ENCODE peak calls at places on chromosomes 11 and 22, in five cellular contexts. One of them, this sample, is unnamed.

GRCh38 chr22:39360674-39361413 is 11.1 kb downstream of the SYNGR1 start:
- DNase-seq in prostate gland: peak; percentile 42
- DNase-seq in A549: peak; percentile 29
- DNase-seq in adrenal gland: no peak
- DNase-seq in right lobe of liver: no peak
- DNase-seq in this sample: no peak

GRCh38 chr11:13009921-13010736 is 1.0 kb downstream of the RASSF10 start:
- DNase-seq in prostate gland: no peak
- DNase-seq in A549: peak; percentile 53
- DNase-seq in adrenal gland: no peak
- DNase-seq in right lobe of liver: peak; percentile 82
- DNase-seq in this sample: no peak

GRCh38 chr11:9663699-9664275 is at the start of gene SWAP70:
- DNase-seq in prostate gland: peak; percentile 88
- DNase-seq in A549: peak; percentile 91
- DNase-seq in adrenal gland: peak; percentile 89
- DNase-seq in right lobe of liver: peak; percentile 90
- DNase-seq in this sample: peak; percentile 91

GRCh38 chr11:21343204-21343603 is 673.8 kb downstream of the NELL1 start:
- DNase-seq in prostate gland: no peak
- DNase-seq in A549: no peak
- DNase-seq in adrenal gland: no peak
- DNase-seq in right lobe of liver: no peak
- DNase-seq in this sample: no peak

GRCh38 chr11:67457453-67457852 is 2.3 kb downstream of the CABP4 start:
- DNase-seq in prostate gland: no peak
- DNase-seq in A549: no peak
- DNase-seq in adrenal gland: peak; percentile 15
- DNase-seq in right lobe of liver: no peak
- DNase-seq in this sample: no peak

GRCh38 chr22:25492950-25493790 is 71.3 kb upstream of the GRK3 start:
- DNase-seq in prostate gland: no peak
- DNase-seq in A549: no peak
- DNase-seq in adrenal gland: no peak
- DNase-seq in right lobe of liver: no peak
- DNase-seq in this sample: no peak

GRCh38 chr11:85823816-85824215 is 12.9 kb upstream of the SYTL2 start:
- DNase-seq in prostate gland: no peak
- DNase-seq in A549: no peak
- DNase-seq in adrenal gland: no peak
- DNase-seq in right lobe of liver: no peak
- DNase-seq in this sample: no peak

GRCh38 chr11:47376543-47377371 is 1.6 kb downstream of the SPI1 start:
- DNase-seq in prostate gland: no peak
- DNase-seq in A549: no peak
- DNase-seq in adrenal gland: peak; percentile 39
- DNase-seq in right lobe of liver: no peak
- DNase-seq in this sample: no peak

GRCh38 chr11:2932850-2933251 is 3.6 kb upstream of the PHLDA2 start:
- DNase-seq in prostate gland: no peak
- DNase-seq in A549: no peak
- DNase-seq in adrenal gland: no peak
- DNase-seq in right lobe of liver: no peak
- DNase-seq in this sample: no peak

GRCh38 chr11:2931771-2932738 is 2.8 kb upstream of the PHLDA2 start:
- DNase-seq in prostate gland: no peak
- DNase-seq in A549: no peak
- DNase-seq in adrenal gland: no peak
- DNase-seq in right lobe of liver: no peak
- DNase-seq in this sample: no peak

GRCh38 chr11:2934057-2934550 is 4.9 kb upstream of the PHLDA2 start:
- DNase-seq in prostate gland: no peak
- DNase-seq in A549: no peak
- DNase-seq in adrenal gland: no peak
- DNase-seq in right lobe of liver: no peak
- DNase-seq in this sample: no peak

GRCh38 chr11:2934611-2935239 is 5.5 kb upstream of the PHLDA2 start:
- DNase-seq in prostate gland: no peak
- DNase-seq in A549: no peak
- DNase-seq in adrenal gland: no peak
- DNase-seq in right lobe of liver: no peak
- DNase-seq in this sample: no peak

DNA sequence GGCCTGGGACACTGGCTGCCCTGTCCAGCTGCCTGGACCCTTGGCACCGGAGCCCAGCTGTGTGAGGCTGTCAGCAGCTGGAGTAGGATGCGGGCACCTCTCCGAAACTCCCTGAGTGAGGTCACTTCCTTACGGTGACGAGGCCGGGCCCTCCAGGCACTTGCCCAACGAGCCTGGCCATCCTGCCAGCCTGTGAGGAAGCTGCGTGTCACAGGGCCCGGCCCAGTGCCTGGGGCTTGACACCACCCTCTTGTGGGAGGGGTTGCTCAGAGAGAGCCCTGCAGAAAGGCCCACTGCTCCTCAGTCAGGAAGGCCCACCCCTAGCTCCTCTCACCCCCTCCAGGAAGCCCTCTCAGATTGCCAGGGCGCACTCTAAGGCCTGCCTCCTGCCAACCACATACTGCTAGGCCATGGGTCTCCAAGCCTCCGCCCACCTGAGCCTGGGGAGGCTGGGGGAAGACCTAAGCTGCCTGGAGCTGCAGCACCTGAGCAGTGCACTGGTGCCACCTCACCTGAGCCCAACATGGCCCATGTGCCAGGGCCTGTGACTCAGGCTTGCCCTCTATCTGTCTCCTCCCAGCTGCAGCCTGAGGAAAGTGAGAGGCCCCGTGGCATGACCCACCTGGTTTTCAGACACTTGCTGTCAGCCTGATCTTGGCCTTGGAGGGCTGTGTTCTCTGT is 4.3 kb upstream of the PHLDA2 start:
- DNase-seq in prostate gland: no peak
- DNase-seq in A549: peak; percentile 85
- DNase-seq in adrenal gland: no peak
- DNase-seq in right lobe of liver: peak; percentile 62
- DNase-seq in this sample: no peak
- TF ChIP-seq POLR2A in prostate gland: peak; percentile 73
- TF ChIP-seq POLR2A in A549: no peak
- TF ChIP-seq POLR2A in adrenal gland: no peak
- TF ChIP-seq POLR2A in right lobe of liver: no peak
- TF ChIP-seq POLR2A in this sample: no peak

GRCh38 chr11:128504489-128504888 is 82.9 kb downstream of the ETS1 start:
- DNase-seq in prostate gland: no peak
- DNase-seq in A549: no peak
- DNase-seq in adrenal gland: no peak
- DNase-seq in right lobe of liver: no peak
- DNase-seq in this sample: no peak
- H3K4me1 ChIP-seq in prostate gland: no peaks in the 10 kb centered on the region
- H3K4me1 ChIP-seq in A549: peaks cover 90% of the 10 kb centered on the region
- H3K4me1 ChIP-seq in adrenal gland: peaks cover 39% of the 10 kb centered on the region
- H3K4me1 ChIP-seq in right lobe of liver: peaks cover 6% of the 10 kb centered on the region
- H3K4me1 ChIP-seq in this sample: peaks cover 8% of the 10 kb centered on the region

GRCh38 chr11:22474621-22475020 is 136.4 kb downstream of the SLC17A6 start:
- DNase-seq in prostate gland: no peak
- DNase-seq in A549: no peak
- DNase-seq in adrenal gland: no peak
- DNase-seq in right lobe of liver: no peak
- DNase-seq in this sample: no peak
- H3K27ac ChIP-seq in prostate gland: no peak overlapping the region
- H3K27ac ChIP-seq in A549: no peak overlapping the region
- H3K27ac ChIP-seq in adrenal gland: no peak overlapping the region
- H3K27ac ChIP-seq in right lobe of liver: no peak overlapping the region
- H3K27ac ChIP-seq in this sample: no peak overlapping the region

GRCh38 chr11:75035911-75036536 is 47.3 kb downstream of the NEU3 start:
- DNase-seq in prostate gland: no peak
- DNase-seq in A549: no peak
- DNase-seq in adrenal gland: no peak
- DNase-seq in right lobe of liver: no peak
- DNase-seq in this sample: no peak
- TF ChIP-seq POLR2A in prostate gland: no peak
- TF ChIP-seq POLR2A in A549: no peak
- TF ChIP-seq POLR2A in adrenal gland: no peak
- TF ChIP-seq POLR2A in right lobe of liver: no peak
- TF ChIP-seq POLR2A in this sample: no peak

DNA sequence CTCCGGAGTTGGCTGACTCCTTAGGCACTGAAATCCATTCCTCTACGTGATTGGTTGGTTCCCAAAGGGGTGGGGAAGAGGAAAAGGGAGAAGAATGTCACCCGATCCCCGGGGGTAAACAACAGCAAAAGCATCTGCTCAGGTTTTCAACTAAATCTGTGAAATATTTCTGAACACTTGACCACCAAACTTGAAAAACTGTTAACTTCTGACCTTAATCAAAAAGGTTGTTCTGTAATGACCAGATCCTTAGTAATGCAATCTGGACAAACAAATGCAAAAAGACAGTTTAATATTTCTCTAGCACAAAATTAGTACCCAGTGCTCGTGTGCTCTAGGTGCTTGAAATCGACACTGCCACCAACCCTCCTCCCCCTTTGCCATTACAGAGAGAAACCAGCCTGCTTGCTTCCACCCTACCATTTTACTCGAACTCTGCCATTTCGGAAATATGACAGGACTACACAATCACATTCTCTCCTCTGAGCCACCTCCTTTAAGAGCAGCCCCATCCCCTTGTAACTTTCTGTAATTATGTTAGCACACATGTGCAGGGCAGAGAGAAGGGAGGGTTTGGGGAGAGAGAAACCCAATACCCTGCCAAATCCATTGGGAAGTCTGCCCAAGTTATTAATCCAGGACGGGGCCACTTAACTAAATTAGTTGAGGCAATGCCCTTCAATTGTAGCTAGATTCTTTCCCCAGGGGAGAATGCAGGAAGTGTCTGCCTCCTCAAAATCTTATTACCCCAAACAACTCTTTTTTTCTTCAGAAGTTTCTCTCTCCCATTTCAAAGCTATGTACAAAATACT is 113.8 kb downstream of the RBFOX2 start:
- DNase-seq in prostate gland: peak; percentile 86
- DNase-seq in A549: peak; percentile 83
- DNase-seq in adrenal gland: peak; percentile 70
- DNase-seq in right lobe of liver: peak; percentile 69
- DNase-seq in this sample: peak; percentile 73
- H3K4me1 ChIP-seq in prostate gland: peaks cover 17% of the 10 kb centered on the region
- H3K4me1 ChIP-seq in A549: peaks cover 41% of the 10 kb centered on the region
- H3K4me1 ChIP-seq in adrenal gland: peaks cover 34% of the 10 kb centered on the region
- H3K4me1 ChIP-seq in right lobe of liver: peaks cover 50% of the 10 kb centered on the region
- H3K4me1 ChIP-seq in this sample: peaks cover 17% of the 10 kb centered on the region

This sample was measured in uterus.